ENCODE peak calls at places on chromosomes 1 and 21, in seven cellular contexts. I, N, E, T, Z, J and F are unnamed samples.

GRCh38 chr1:21691739-21692138 is 22.6 kb upstream of the RAP1GAP start:
- DNase-seq in J (no peak), I (no peak), Z (no peak), E (no peak), T (no peak), N (no peak), F (no peak)

GRCh38 chr1:31934706-31935629 is 3.2 kb downstream of the PTP4A2 start:
- DNase-seq in N (peak), I (no peak), T (peak), Z (peak), E (no peak), J (peak), F (no peak)

GRCh38 chr1:187067160-187067559 is 238.4 kb downstream of the PLA2G4A start:
- DNase-seq in Z (no peak), T (no peak), I (no peak), E (no peak), N (no peak), J (no peak), F (no peak)

GRCh38 chr1:230917284-230918135 is 49.2 kb upstream of the C1orf198 start:
- DNase-seq in I (peak), E (peak), Z (peak), J (peak), N (peak), T (peak), F (no peak)

GRCh38 chr21:32253215-32253641 is 25.6 kb downstream of the MIS18A start:
- DNase-seq in E (peak), J (peak), I (no peak), Z (no peak), T (peak), N (no peak), F (peak)

GRCh38 chr1:9319208-9319788 is 26.6 kb downstream of the SPSB1 start:
- DNase-seq in Z (no peak), T (no peak), N (no peak), E (no peak), J (no peak), I (no peak), F (no peak)

GRCh38 chr1:78601068-78601467 is 19.2 kb upstream of the IFI44L start:
- DNase-seq in I (no peak), J (no peak), T (no peak), E (no peak), Z (no peak), N (no peak), F (no peak)

GRCh38 chr21:35086357-35086756 is 37.3 kb upstream of the RUNX1 start:
- DNase-seq in N (no peak), Z (no peak), T (peak), J (peak), I (no peak), E (peak), F (no peak)

GRCh38 chr1:4058706-4059105 is 158.6 kb upstream of the C1orf174 start:
- DNase-seq in E (no peak), N (no peak), I (no peak), J (no peak), T (no peak), Z (no peak), F (no peak)

GRCh38 chr1:20719871-20720620 is 2.2 kb upstream of the KIF17 start:
- DNase-seq in J (no peak), Z (no peak), E (no peak), T (no peak), N (no peak), I (no peak), F (no peak)

GRCh38 chr21:41511858-41512257 is 3.9 kb upstream of the TMPRSS2 start:
- DNase-seq in J (no peak), T (no peak), N (no peak), I (no peak), Z (no peak), E (no peak), F (no peak)

GRCh38 chr1:51235611-51236547 is at the start of gene RNF11:
- DNase-seq in T (peak), Z (peak), E (peak), I (peak), N (peak), J (peak), F (peak)

GRCh38 chr1:182127656-182128055 is 66.1 kb upstream of the ZNF648 start:
- DNase-seq in E (no peak), Z (no peak), I (no peak), J (no peak), N (no peak), T (no peak), F (no peak)

GRCh38 chr1:21508580-21509350 is 458 bp upstream of the ALPL start:
- DNase-seq in I (no peak), Z (peak), N (peak), T (peak), J (peak), E (peak), F (no peak)

GRCh38 chr1:183792300-183792699 is 12.6 kb upstream of the RGL1 start:
- DNase-seq in Z (no peak), E (no peak), N (no peak), J (no peak), I (no peak), T (no peak), F (no peak)

GRCh38 chr1:37478451-37478871 is 4.1 kb downstream of the ZC3H12A start:
- DNase-seq in N (no peak), I (no peak), Z (no peak), T (peak), J (peak), E (peak), F (no peak)

GRCh38 chr1:109768700-109769325 is 5.1 kb upstream of the EPS8L3 start:
- DNase-seq in N (no peak), T (no peak), I (no peak), Z (no peak), E (no peak), J (no peak), F (no peak)

GRCh38 chr21:42198949-42199348 is 20.0 kb upstream of the ABCG1 start:
- DNase-seq in N (no peak), J (peak), I (no peak), Z (no peak), E (no peak), T (no peak), F (no peak)

GRCh38 chr21:26095131-26095530 is 75.4 kb downstream of the APP start:
- DNase-seq in E (no peak), J (no peak), N (no peak), T (no peak), I (no peak), Z (no peak), F (no peak)

DNA sequence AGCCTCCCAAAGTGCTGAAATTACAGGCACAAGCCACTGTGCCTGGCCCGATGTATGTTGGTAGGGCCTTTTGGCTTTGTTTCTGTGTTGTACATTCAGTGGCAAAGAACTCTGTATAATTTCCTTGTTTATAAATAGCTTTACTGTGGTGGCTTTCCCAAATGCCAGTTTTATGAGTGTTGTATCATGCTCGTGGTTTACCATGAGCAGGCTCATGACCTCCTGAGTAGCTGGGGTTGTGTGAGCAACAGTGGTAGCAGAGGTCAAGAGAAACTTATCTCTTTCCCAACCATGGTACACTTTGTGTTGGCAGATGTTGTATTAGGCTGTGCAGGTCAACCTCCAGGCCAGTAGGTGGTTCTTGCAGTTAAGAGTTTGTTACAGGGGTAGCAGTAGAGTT is 420.4 kb upstream of the BEND5 start:
- DNase-seq in Z (no peak), N (no peak), E (no peak), T (peak), J (no peak), I (no peak), F (no peak)
- H3K4me3 ChIP-seq in Z (no peak), N (no peak), E (no peak), T (no peak), J (no peak), I (no peak), F (no peak)

GRCh38 chr1:44543816-44544185 is 130.5 kb downstream of the TMEM53 start:
- DNase-seq in Z (no peak), T (no peak), N (no peak), J (no peak), I (no peak), E (no peak), F (no peak)
- H3K4me3 ChIP-seq in Z (no peak), T (no peak), N (no peak), J (no peak), I (no peak), E (no peak), F (no peak)

DNA sequence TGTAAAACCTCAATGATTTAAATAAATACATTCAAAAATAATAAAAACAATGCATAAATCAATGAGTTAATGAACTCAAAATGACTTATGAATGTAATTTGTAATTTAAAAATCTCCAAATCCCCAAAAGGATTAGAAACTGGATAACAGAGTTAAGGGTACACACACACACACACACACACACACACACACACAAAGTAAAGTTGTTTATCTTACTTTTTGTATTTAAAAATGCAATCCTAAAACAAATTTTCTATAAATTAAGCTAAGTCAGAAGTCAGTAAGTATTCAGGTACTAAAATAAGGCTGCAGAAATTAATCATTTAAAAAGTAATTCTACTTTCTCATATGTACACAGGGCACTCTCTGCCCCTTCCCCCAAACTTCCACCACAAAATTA is 1.8 kb downstream of the LRIF1 start:
- DNase-seq in Z (no peak), N (no peak), T (no peak), E (no peak), I (no peak), J (no peak), F (no peak)
- H3K4me3 ChIP-seq in Z (peak), N (peak), T (peak), E (no peak), I (no peak), J (no peak), F (no peak)

DNA sequence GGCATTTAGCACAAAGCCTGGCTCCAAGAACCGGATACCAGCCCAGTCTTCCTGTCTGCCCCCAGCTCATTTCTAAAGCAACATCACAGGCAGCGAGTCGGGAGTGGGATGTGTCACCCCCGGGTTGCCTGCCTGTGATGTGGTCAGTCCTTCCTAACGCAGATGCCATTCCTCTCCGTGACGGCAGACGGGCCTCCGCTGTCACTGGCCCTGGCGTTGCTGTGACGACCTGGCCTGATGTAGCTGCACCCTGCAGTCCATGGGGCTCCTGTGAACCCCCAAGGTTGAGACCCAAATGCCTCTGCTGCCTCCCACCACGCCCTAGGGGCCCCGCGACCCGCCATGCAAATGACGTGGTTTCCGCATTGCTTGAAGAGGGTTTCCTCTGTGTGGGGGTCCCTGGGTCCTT is 12.3 kb downstream of the TNFRSF1B start:
- DNase-seq in J (peak), I (no peak), E (peak), Z (peak), T (no peak), N (no peak), F (no peak)
- H3K4me3 ChIP-seq in J (no peak), I (no peak), E (no peak), Z (peak), T (no peak), N (no peak), F (no peak)

GRCh38 chr1:156747737-156748669 is 3.5 kb downstream of the HDGF start:
- DNase-seq in T (peak), I (no peak), N (no peak), Z (no peak), E (peak), J (no peak), F (peak)
- H3K4me3 ChIP-seq in T (peak), I (peak), N (peak), Z (peak), E (no peak), J (peak), F (peak)

GRCh38 chr1:84001501-84001900 is 2.6 kb upstream of the TTLL7 start:
- DNase-seq in E (no peak), T (no peak), N (no peak), I (no peak), J (no peak), Z (no peak), F (no peak)
- H3K4me3 ChIP-seq in E (no peak), T (no peak), N (no peak), I (no peak), J (no peak), Z (no peak), F (peak)

DNA sequence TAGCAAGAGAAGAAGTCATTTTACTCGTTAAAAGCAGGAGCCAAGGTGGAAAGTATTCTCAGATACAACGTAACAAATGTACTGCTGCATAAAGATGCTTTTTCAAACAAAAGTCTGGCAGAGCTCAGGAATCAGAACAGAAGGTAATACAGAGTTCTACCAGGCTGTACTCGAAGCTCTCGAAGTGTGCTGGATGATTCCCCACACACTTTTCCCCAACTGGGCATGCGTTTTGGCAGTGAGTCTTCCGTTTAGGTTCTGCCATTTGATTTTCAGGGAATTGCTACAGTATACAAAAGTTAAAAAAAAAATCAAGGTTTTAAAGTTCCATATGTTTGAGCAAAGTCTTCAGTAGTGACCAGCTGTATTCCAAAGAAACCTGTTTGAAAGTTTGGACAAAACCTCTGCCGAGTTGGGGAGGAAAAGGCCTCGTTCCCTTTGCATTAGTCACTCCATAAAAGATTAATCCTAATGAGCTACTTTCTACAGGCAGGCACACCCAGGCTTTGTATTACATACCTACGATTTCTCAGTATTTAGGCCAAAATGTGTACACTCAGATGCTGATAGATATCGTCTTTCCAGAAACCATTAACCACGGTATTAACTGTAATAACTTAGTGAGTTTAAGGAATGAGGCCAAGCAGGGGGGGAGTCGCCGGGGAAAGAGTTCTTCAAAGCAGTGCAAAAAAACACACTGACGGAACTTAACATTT is 477.1 kb downstream of the LMO4 start:
- DNase-seq in Z (no peak), I (no peak), E (no peak), N (no peak), J (peak), T (peak), F (no peak)
- H3K4me3 ChIP-seq in Z (no peak), I (no peak), E (no peak), N (no peak), J (no peak), T (peak), F (peak)

GRCh38 chr1:1120866-1121563 is 5.1 kb upstream of the C1orf159 start:
- DNase-seq in Z (no peak), T (no peak), I (no peak), E (no peak), N (no peak), J (no peak), F (no peak)
- H3K4me3 ChIP-seq in Z (no peak), T (no peak), I (no peak), E (no peak), N (no peak), J (no peak), F (no peak)